ENCODE peak calls at places on chromosomes 4 and X, in nine cellular contexts. B, D, G, K, I, Z, P, L and C are unnamed samples.

GRCh38 chrX:114798902-114799301 is 215.0 kb downstream of the HTR2C start:
- DNase-seq in I (no peak), G (peak), P (no peak), D (no peak), Z (no peak), L (no peak), B (no peak), K (no peak), C (no peak)

GRCh38 chr4:42281324-42282020 is 115.8 kb upstream of the SHISA3 start:
- DNase-seq in I (peak), Z (no peak), D (no peak), G (no peak), K (no peak), L (no peak), P (no peak), B (no peak), C (no peak)

GRCh38 chrX:155313766-155314165 is 20.6 kb downstream of the CLIC2 start:
- DNase-seq in L (no peak), D (no peak), I (no peak), P (no peak), K (no peak), B (no peak), Z (no peak), G (peak), C (no peak)

GRCh38 chr4:143558823-143559756 is 45.6 kb downstream of the SMARCA5 start:
- DNase-seq in L (peak), K (peak), G (peak), P (peak), D (peak), Z (no peak), I (peak), B (peak), C (peak)

GRCh38 chr4:110306363-110306762 is 107.9 kb upstream of the ELOVL6 start:
- DNase-seq in D (no peak), K (no peak), Z (no peak), P (no peak), L (no peak), I (no peak), G (no peak), B (no peak), C (no peak)

GRCh38 chr4:92121099-92121498 is 182.7 kb upstream of the GRID2 start:
- DNase-seq in I (no peak), G (peak), D (no peak), L (no peak), P (no peak), K (peak), B (no peak), Z (no peak), C (no peak)

GRCh38 chrX:48702716-48703115 is 6.2 kb downstream of the SUV39H1 start:
- DNase-seq in I (no peak), P (no peak), D (no peak), Z (no peak), K (no peak), B (no peak), G (no peak), L (no peak), C (no peak)

GRCh38 chr4:93132631-93133030 is 695.9 kb upstream of the ATOH1 start:
- DNase-seq in L (no peak), G (no peak), K (no peak), Z (no peak), P (no peak), I (no peak), B (no peak), D (no peak), C (no peak)

GRCh38 chrX:105190252-105190853 is 30.1 kb downstream of the TEX13A start:
- DNase-seq in K (peak), I (peak), B (peak), L (no peak), G (peak), D (no peak), Z (no peak), P (peak), C (peak)

GRCh38 chr4:118918388-118918787 is 29.7 kb downstream of the SYNPO2 start:
- DNase-seq in D (no peak), B (peak), L (no peak), P (no peak), I (no peak), K (no peak), G (peak), Z (no peak), C (no peak)

GRCh38 chr4:137420901-137421384 is 111.4 kb downstream of the PCDH18 start:
- DNase-seq in P (no peak), K (no peak), L (no peak), I (no peak), D (no peak), G (no peak), B (no peak), Z (no peak), C (no peak)

GRCh38 chr4:22903913-22904312 is 211.2 kb downstream of the GBA3 start:
- DNase-seq in Z (no peak), P (no peak), K (no peak), L (no peak), D (no peak), B (no peak), G (no peak), I (no peak), C (no peak)

GRCh38 chr4:16809064-16809463 is 89.4 kb downstream of the LDB2 start:
- DNase-seq in B (no peak), Z (no peak), K (no peak), I (no peak), P (no peak), D (no peak), G (no peak), L (no peak), C (no peak)

GRCh38 chr4:145545538-145546224 is 64.0 kb downstream of the SMAD1 start:
- DNase-seq in D (peak), Z (no peak), I (no peak), P (peak), G (peak), B (peak), K (peak), L (no peak), C (peak)

GRCh38 chr4:122591196-122591595 is 29.7 kb downstream of the IL21 start:
- DNase-seq in P (no peak), I (no peak), Z (no peak), D (no peak), G (no peak), L (no peak), B (peak), K (no peak), C (no peak)
- TF ChIP-seq CTCF in P (no peak), I (no peak), Z (no peak), D (no peak), G (no peak), L (no peak), B (no peak), K (no peak), C (no peak)

GRCh38 chr4:123401466-123402175 is 5.0 kb downstream of the SPRY1 start:
- DNase-seq in I (no peak), G (no peak), K (no peak), P (no peak), L (no peak), D (no peak), Z (no peak), B (no peak), C (no peak)
- TF ChIP-seq CTCF in I (no peak), G (no peak), K (no peak), P (no peak), L (no peak), D (no peak), Z (no peak), B (no peak), C (no peak)

GRCh38 chrX:135572436-135572835 is 52.0 kb downstream of the INTS6L start:
- DNase-seq in L (no peak), P (no peak), Z (no peak), D (no peak), I (no peak), K (no peak), B (peak), G (no peak), C (no peak)
- TF ChIP-seq CTCF in L (peak), P (no peak), Z (peak), D (no peak), I (peak), K (peak), B (peak), G (peak), C (no peak)

GRCh38 chr4:85658766-85659439 is 184.0 kb downstream of the ARHGAP24 start:
- DNase-seq in L (no peak), P (no peak), G (no peak), B (no peak), I (no peak), D (no peak), Z (no peak), K (no peak), C (no peak)
- TF ChIP-seq CTCF in L (no peak), P (no peak), G (no peak), B (no peak), I (peak), D (no peak), Z (no peak), K (peak), C (no peak)

GRCh38 chr4:159765402-159765801 is 662.5 kb downstream of the RAPGEF2 start:
- DNase-seq in D (no peak), Z (no peak), L (no peak), B (no peak), K (no peak), I (no peak), G (no peak), P (no peak), C (no peak)

GRCh38 chr4:159768011-159768410 is 665.1 kb downstream of the RAPGEF2 start:
- DNase-seq in K (no peak), I (no peak), Z (no peak), B (no peak), G (no peak), P (no peak), D (no peak), L (no peak), C (no peak)

GRCh38 chr4:159766241-159766640 is 663.4 kb downstream of the RAPGEF2 start:
- DNase-seq in P (no peak), B (no peak), Z (no peak), K (no peak), D (no peak), G (no peak), I (no peak), L (no peak), C (no peak)

GRCh38 chr4:159762672-159763071 is 659.8 kb downstream of the RAPGEF2 start:
- DNase-seq in K (no peak), D (no peak), B (no peak), L (no peak), P (no peak), I (no peak), Z (no peak), G (no peak), C (no peak)

GRCh38 chr4:159764343-159764952 is 661.6 kb downstream of the RAPGEF2 start:
- DNase-seq in L (no peak), K (no peak), D (no peak), G (peak), P (peak), B (no peak), Z (no peak), I (peak), C (peak)
- TF ChIP-seq CTCF in L (peak), K (peak), D (no peak), G (peak), P (no peak), B (peak), Z (peak), I (peak), C (peak)

DNA sequence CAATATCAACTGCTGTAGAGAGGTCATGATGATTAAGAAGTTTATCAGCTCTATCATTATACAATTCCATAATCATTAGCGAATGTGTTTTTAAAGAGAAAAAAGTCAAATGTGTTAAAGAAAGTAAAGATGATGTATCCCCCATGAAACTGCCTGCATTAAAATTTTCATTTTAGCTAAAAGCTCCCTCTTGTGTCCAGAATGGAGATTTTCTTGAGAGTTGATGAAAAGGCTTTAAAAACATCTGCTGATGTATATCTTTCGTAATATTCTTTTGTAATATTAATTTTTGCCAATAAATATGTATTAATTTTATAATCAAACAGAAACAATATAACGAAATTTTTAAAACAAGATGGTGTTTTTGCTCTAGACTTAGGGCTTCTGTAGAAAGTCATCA is 52.1 kb upstream of the LHFPL1 start:
- DNase-seq in D (no peak), Z (no peak), L (no peak), P (no peak), I (no peak), K (no peak), B (peak), G (no peak), C (no peak)
- TF ChIP-seq CTCF in D (no peak), Z (no peak), L (no peak), P (no peak), I (peak), K (peak), B (peak), G (peak), C (no peak)

DNA sequence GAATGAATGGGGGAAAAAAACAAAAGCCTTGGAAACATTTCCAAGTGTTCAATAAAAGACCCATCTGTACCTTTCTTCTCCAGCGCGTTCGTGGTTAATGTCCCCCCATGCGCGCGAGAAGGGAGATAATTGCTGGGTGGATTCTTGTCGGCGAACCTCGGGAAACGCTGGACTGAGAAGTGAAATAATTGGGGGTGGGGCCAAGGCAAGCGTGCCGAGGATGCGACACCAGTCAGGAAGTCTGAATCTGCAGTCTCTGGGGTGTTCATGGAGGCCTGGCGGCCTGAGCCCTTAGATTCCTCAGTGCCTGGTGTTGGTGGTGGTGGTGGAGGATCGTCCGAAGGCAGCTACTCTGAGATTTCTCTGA is 5.3 kb upstream of the ARX start:
- DNase-seq in L (no peak), G (no peak), B (no peak), Z (no peak), D (no peak), K (no peak), I (no peak), P (no peak), C (no peak)
- TF ChIP-seq CTCF in L (no peak), G (no peak), B (no peak), Z (no peak), D (no peak), K (no peak), I (peak), P (no peak), C (peak)

DNA sequence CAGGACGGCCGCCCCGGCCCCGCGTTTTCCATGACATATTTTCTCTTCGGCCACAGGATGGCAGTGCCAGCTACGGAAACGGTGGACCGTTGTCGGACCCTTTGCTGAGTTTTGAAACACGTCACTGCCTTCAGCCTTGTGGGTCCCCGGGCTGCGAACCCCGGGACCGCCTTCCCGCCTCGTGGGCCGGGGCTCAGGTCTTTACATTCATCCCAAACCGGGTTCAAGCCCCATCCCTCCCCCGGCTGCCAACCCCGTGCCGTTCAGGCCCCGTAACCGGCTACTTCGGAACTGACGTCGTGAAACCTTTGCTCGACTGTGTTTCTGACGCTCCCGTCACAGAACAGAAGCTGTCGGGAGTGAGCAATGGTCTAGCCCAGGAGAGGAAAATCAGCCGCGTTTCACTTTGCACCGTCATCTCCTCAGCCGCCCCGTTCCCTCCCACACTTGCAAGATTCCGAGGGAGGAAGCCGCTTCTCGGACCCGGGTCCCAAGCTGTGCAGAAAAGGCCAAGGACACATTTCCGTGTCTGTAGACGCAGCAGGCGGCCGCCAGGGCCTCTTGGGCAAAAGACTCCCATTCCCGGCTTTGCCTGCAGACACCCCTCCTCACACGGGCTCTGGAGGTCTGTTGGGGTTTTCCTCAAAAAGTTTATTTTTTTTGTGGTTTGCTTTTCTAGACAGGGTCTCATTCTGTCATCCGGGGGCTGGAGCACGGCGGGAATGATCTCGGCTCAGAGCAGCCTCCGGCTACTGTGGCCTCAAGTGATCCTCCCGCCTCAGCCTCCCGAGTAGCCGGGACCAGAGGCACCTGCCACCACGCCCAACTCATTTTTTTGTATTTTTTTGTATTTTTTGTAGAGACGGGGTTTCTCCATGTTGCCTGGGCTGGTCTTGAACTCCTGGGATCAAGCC is 41.4 kb upstream of the PPP2R3B start:
- DNase-seq in Z (no peak), D (no peak), K (no peak), B (no peak), P (no peak), G (no peak), L (no peak), I (no peak), C (no peak)
- TF ChIP-seq CTCF in Z (peak), D (no peak), K (peak), B (peak), P (no peak), G (no peak), L (no peak), I (no peak), C (no peak)